ENCODE peak calls at places on chromosomes 3 and 15, in six cellular contexts. R, Y, A, D, T and Z are unnamed samples.
A peak's percentile ranks its signal among the peaks of the same experiment; 100 is the strongest.

GRCh38 chr3:71893120-71893519 is 108.2 kb upstream of the PROK2 start:
- DNase-seq in A (no peak), Y (no peak), T (no peak), R (no peak), D (no peak), Z (no peak)

GRCh38 chr3:13452490-13453335 is 27.4 kb upstream of the HDAC11 start:
- DNase-seq in T (peak; percentile 54), Y (no peak), D (peak; percentile 53), A (peak; percentile 67), R (peak; percentile 11), Z (no peak)

GRCh38 chr3:131454501-131454900 is 48.3 kb downstream of the MRPL3 start:
- DNase-seq in A (no peak), D (peak; percentile 66), R (no peak), Y (no peak), T (no peak), Z (no peak)

GRCh38 chr3:43319794-43320193 is 33.5 kb downstream of the SNRK start:
- DNase-seq in T (no peak), D (no peak), A (no peak), Y (no peak), R (no peak), Z (no peak)

GRCh38 chr3:62415312-62415791 is 42.0 kb upstream of the FEZF2 start:
- DNase-seq in R (no peak), Y (no peak), A (peak; percentile 98), T (no peak), D (no peak), Z (no peak)

GRCh38 chr15:62625421-62626033 is 417.0 kb upstream of the TPM1 start:
- DNase-seq in A (no peak), R (peak; percentile 29), Y (no peak), D (peak; percentile 32), T (no peak), Z (peak; percentile 42)

GRCh38 chr15:88454867-88455810 is 12.0 kb downstream of the MRPL46 start:
- DNase-seq in R (peak; percentile 33), Y (no peak), T (peak; percentile 27), A (peak; percentile 87), D (peak; percentile 69), Z (peak; percentile 17)

GRCh38 chr3:116111765-116112164 is 333.5 kb downstream of the LSAMP start:
- DNase-seq in T (no peak), D (no peak), A (no peak), R (no peak), Y (no peak), Z (no peak)

GRCh38 chr15:76060098-76060989 is 559 bp downstream of the TMEM266 start:
- DNase-seq in A (no peak), T (peak; percentile 12), Y (no peak), D (no peak), R (no peak), Z (no peak)

GRCh38 chr3:177058647-177059046 is 138.6 kb downstream of the TBL1XR1 start:
- DNase-seq in A (no peak), Y (no peak), T (no peak), R (no peak), D (no peak), Z (no peak)

GRCh38 chr3:69882560-69882959 is 117.0 kb upstream of the SAMMSON start:
- DNase-seq in R (no peak), A (no peak), T (no peak), Y (no peak), D (no peak), Z (no peak)

GRCh38 chr15:84818221-84819131 is 1.3 kb downstream of the ALPK3 start:
- DNase-seq in T (no peak), Y (peak; percentile 36), R (no peak), D (peak; percentile 14), A (peak; percentile 80), Z (no peak)

GRCh38 chr3:5875056-5875455 is 687.5 kb downstream of the EDEM1 start:
- DNase-seq in R (no peak), Y (no peak), D (no peak), T (no peak), A (no peak), Z (no peak)

GRCh38 chr3:128499724-128500275 is 6.8 kb upstream of the GATA2 start:
- DNase-seq in Y (peak; percentile 10), D (no peak), T (no peak), A (no peak), R (no peak), Z (no peak)

GRCh38 chr3:176561826-176562225 is 635.5 kb downstream of the TBL1XR1 start:
- DNase-seq in A (no peak), D (no peak), R (no peak), T (no peak), Y (no peak), Z (no peak)

GRCh38 chr3:186514296-186515002 is 29.7 kb downstream of the CRYGS start:
- DNase-seq in T (no peak), D (no peak), Y (no peak), R (no peak), A (no peak), Z (no peak)

GRCh38 chr15:31464216-31465082 is 137.8 kb downstream of the KLF13 start:
- DNase-seq in Y (peak; percentile 62), A (no peak), T (no peak), D (no peak), R (no peak), Z (no peak)

GRCh38 chr3:53109190-53109589 is 21.0 kb downstream of the RFT1 start:
- DNase-seq in Y (no peak), D (peak; percentile 83), A (no peak), R (peak; percentile 21), T (no peak), Z (no peak)

GRCh38 chr3:123773681-123774431 is 110.3 kb downstream of the MYLK start:
- DNase-seq in Y (no peak), D (peak; percentile 66), A (no peak), T (no peak), R (peak; percentile 44), Z (no peak)

GRCh38 chr15:40762919-40763800 is 708 bp upstream of the GCHFR start:
- DNase-seq in R (no peak), A (peak; percentile 49), D (peak; percentile 11), T (no peak), Y (peak; percentile 83), Z (no peak)

GRCh38 chr15:43748376-43748775 is 2.1 kb downstream of the PDIA3 start:
- DNase-seq in A (no peak), R (no peak), D (peak; percentile 24), Y (no peak), T (no peak), Z (no peak)

GRCh38 chr15:77623008-77623877 is 9.5 kb downstream of the LINGO1 start:
- DNase-seq in A (no peak), Y (no peak), T (no peak), D (no peak), R (no peak), Z (no peak)
- TF ChIP-seq CTCF in A (no peak), Y (no peak), T (no peak), D (no peak), R (no peak), Z (no peak)

GRCh38 chr3:184230081-184230602 is 757 bp downstream of the VWA5B2 start:
- DNase-seq in Y (no peak), R (no peak), D (no peak), T (no peak), A (peak; percentile 44), Z (no peak)

GRCh38 chr3:184227481-184227935 is 1.9 kb upstream of the VWA5B2 start:
- DNase-seq in Y (no peak), T (peak; percentile 52), R (no peak), D (no peak), A (peak; percentile 62), Z (no peak)

GRCh38 chr3:184230603-184231528 is 1.5 kb downstream of the VWA5B2 start:
- DNase-seq in D (no peak), R (no peak), T (no peak), A (peak; percentile 52), Y (no peak), Z (no peak)

GRCh38 chr3:184228376-184229137 is 828 bp upstream of the VWA5B2 start:
- DNase-seq in R (no peak), Y (no peak), T (no peak), A (peak; percentile 14), D (no peak), Z (no peak)

DNA sequence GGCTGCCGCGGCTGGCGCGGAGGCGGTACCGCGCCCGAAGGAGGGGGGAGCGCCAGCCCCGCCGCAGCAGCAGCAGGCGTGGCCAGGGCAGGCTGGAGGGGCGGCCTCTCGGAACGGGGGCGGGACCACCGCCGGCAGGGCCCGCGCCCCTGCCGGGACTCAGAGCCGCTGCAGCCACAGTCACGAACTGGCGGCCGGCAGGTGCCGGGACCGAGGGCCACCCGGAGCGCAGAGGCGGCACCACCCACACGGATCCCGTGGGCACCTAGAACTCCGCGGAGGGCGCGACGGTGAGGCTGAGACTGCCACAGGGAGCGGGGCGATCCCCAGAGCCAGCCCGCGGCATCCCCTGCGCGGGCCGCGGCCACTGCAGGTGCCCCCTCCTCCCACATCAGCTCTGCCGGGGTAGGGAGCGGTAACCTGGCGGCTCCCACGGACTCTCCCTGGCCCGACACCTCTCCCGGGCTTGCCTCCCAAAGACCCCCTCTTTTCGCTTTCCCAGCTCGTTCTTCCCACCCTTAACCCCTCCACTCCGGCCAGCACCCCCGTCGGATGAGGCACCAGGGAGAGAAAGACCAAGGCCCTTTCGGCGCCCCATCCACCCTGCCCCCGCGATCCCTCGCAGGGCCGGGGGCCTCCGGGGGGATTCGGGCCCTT is at the start of gene VWA5B2:
- DNase-seq in A (peak; percentile 94), Y (peak; percentile 90), T (peak; percentile 68), D (peak; percentile 18), R (no peak), Z (no peak)
- TF ChIP-seq CTCF in A (peak; percentile 38), Y (no peak), T (peak; percentile 35), D (peak; percentile 18), R (peak; percentile 16), Z (no peak)

DNA sequence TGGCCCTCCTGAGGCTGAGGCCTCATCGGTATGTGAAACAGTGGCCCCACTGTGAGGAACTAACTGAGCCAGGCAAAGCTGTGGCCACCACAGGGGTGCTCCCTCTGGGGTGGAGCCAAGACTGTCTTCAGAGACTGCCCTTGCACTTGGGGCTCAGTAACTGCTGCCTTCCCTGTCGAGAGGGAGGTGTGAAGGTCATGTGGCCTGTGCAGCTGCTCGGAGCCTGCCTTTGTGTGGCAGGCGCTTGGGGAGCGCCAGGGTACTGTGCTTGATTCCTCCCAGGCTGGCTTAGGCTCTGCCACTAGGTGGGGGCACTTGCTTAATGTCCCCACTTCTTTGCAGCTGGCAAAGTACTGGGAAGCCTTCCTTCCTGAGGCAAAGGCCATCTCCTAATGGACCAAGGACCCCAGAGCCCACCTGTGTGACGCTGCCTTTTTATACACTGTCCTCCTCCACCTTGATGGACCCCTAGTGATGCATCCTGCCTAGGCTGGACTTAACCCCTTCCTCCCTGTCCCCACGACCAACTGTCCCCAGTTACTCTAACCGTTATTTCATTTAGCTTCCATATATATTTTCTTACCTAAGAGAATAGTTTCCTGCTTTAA is 14.2 kb upstream of the SNX22 start:
- DNase-seq in T (no peak), D (no peak), R (no peak), A (no peak), Y (peak; percentile 83), Z (no peak)
- TF ChIP-seq CTCF in T (no peak), D (no peak), R (no peak), A (no peak), Y (peak; percentile 11), Z (no peak)

DNA sequence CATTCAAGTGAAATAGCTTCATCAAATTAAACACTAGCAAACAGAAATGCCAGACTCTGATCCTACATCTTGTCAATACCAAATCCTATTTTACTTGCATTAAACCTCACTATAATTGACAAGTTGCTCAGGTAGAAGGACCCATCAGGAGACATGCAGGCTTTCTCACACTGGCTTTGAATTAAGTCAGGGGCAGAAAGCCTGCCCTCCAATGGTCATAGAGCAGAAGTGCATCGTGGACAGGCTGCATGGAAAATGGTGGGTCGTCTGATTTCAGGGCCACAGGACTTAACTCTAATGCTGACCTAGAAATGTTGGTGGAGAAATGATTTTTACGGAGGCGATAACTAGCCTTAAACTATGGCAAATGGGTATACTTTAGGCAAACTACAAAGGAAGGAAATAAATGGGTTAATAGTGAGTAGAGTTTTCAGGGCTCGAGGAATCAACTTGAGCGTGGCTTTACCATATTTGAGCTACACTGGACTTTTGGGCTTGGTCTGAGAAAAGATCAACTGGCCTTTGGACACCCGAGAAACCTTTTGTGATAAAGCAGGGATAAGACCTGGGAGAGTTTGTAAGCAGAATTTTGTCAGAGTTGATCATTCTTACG is 283.9 kb downstream of the GRM7 start:
- DNase-seq in A (peak; percentile 80), Y (no peak), T (no peak), D (no peak), R (no peak), Z (no peak)
- TF ChIP-seq CTCF in A (peak; percentile 88), Y (no peak), T (no peak), D (no peak), R (no peak), Z (no peak)